ENCODE peak calls at places on chromosomes 12 and 14, in four cellular contexts. B is CD8-positive, alpha-beta memory T cell; C is CD8-positive, alpha-beta T cell; Q is neuronal stem cell. G is an unnamed sample.

GRCh38 chr14:21868442-21869046 is 194.9 kb upstream of the OR4E1 start:
- DNase-seq in B (peak; percentile 67), C (peak; percentile 84), Q (peak; percentile 53), G (peak; percentile 31)

GRCh38 chr14:81169711-81170103 is 51.1 kb downstream of the GTF2A1 start:
- DNase-seq in B (no peak), C (no peak), Q (no peak), G (peak; percentile 14)

GRCh38 chr14:105860615-105861580 is 334.5 kb downstream of the TMEM121 start:
- DNase-seq in B (no peak), C (peak; percentile 49), Q (no peak), G (peak; percentile 4)

GRCh38 chr12:101927042-101927441 is 49.7 kb downstream of the DRAM1 start:
- DNase-seq in B (no peak), C (no peak), Q (no peak), G (no peak)

GRCh38 chr14:104681689-104682074 is 7.7 kb upstream of the INF2 start:
- DNase-seq in B (no peak), C (no peak), Q (peak; percentile 63), G (peak; percentile 21)

GRCh38 chr14:64766430-64767151 is 62.4 kb downstream of the PLEKHG3 start:
- DNase-seq in B (no peak), C (no peak), Q (no peak), G (no peak)

GRCh38 chr14:95078841-95079240 is 78.5 kb downstream of the DICER1 start:
- DNase-seq in B (no peak), C (no peak), Q (no peak), G (no peak)

GRCh38 chr12:44603701-44604100 is 272.4 kb downstream of the NELL2 start:
- DNase-seq in B (no peak), C (no peak), Q (peak; percentile 64), G (no peak)

GRCh38 chr12:31316964-31317363 is 9.0 kb downstream of the SINHCAF start:
- DNase-seq in B (no peak), C (no peak), Q (no peak), G (no peak)

GRCh38 chr14:92540472-92541048 is 27.0 kb downstream of the RIN3 start:
- DNase-seq in B (no peak), C (no peak), Q (no peak), G (no peak)

GRCh38 chr14:23916446-23916845 is 37.1 kb upstream of the DHRS4 start:
- DNase-seq in B (no peak), C (no peak), Q (no peak), G (no peak)

GRCh38 chr12:98439471-98440164 is 75.8 kb upstream of the TMPO start:
- DNase-seq in B (no peak), C (no peak), Q (no peak), G (no peak)

GRCh38 chr14:69657961-69658360 is 46.6 kb downstream of the SUSD6 start:
- DNase-seq in B (no peak), C (no peak), Q (no peak), G (no peak)

GRCh38 chr14:20866963-20867362 is 24.2 kb upstream of the RNASE3 start:
- DNase-seq in B (no peak), C (no peak), Q (no peak), G (peak; percentile 6)

GRCh38 chr12:104201238-104202001 is 14.2 kb upstream of the TXNRD1 start:
- DNase-seq in B (peak; percentile 60), C (peak; percentile 70), Q (peak; percentile 62), G (peak; percentile 67)

GRCh38 chr12:109736552-109737108 is 23.0 kb downstream of the FAM222A start:
- DNase-seq in B (no peak), C (no peak), Q (peak; percentile 83), G (peak; percentile 81)

GRCh38 chr12:71896171-71896570 is 42.5 kb upstream of the TPH2 start:
- DNase-seq in B (no peak), C (no peak), Q (no peak), G (no peak)

GRCh38 chr14:24131549-24131966 is 1.1 kb downstream of the FITM1 start:
- DNase-seq in B (no peak), C (no peak), Q (no peak), G (no peak)

GRCh38 chr12:11015775-11016430 is 6.5 kb downstream of the TAS2R19 start:
- DNase-seq in B (no peak), C (no peak), Q (no peak), G (no peak)

GRCh38 chr12:3491938-3492867 is 1.2 kb downstream of the PRMT8 start:
- DNase-seq in B (peak; percentile 10), C (peak; percentile 54), Q (peak; percentile 87), G (peak; percentile 73)

GRCh38 chr12:21940972-21941521 is at the start of gene ABCC9:
- DNase-seq in B (no peak), C (no peak), Q (peak; percentile 46), G (no peak)

GRCh38 chr14:101966742-101967141 is 2.4 kb downstream of the DYNC1H1 start:
- DNase-seq in B (no peak), C (no peak), Q (no peak), G (no peak)

GRCh38 chr12:127811988-127812387 is 455.0 kb upstream of the TMEM132C start:
- DNase-seq in B (no peak), C (no peak), Q (peak; percentile 15), G (no peak)

GRCh38 chr12:120466560-120467315 is 2.8 kb downstream of the SRSF9 start:
- DNase-seq in B (peak; percentile 33), C (peak; percentile 56), Q (no peak), G (peak; percentile 81)
- H3K4me3 ChIP-seq in B (no peak overlapping the region), C (no peak overlapping the region), Q (no peak overlapping the region), G (no peak overlapping the region)

GRCh38 chr14:87508333-87508732 is 484.6 kb downstream of the GALC start:
- DNase-seq in B (no peak), C (no peak), Q (no peak), G (no peak)

GRCh38 chr14:87503711-87504110 is 489.3 kb downstream of the GALC start:
- DNase-seq in B (no peak), C (no peak), Q (no peak), G (no peak)
- H3K4me1 ChIP-seq in B (no peaks in the 10 kb centered on the region), C (no peaks in the 10 kb centered on the region), Q (no peaks in the 10 kb centered on the region), G (no peaks in the 10 kb centered on the region)

DNA sequence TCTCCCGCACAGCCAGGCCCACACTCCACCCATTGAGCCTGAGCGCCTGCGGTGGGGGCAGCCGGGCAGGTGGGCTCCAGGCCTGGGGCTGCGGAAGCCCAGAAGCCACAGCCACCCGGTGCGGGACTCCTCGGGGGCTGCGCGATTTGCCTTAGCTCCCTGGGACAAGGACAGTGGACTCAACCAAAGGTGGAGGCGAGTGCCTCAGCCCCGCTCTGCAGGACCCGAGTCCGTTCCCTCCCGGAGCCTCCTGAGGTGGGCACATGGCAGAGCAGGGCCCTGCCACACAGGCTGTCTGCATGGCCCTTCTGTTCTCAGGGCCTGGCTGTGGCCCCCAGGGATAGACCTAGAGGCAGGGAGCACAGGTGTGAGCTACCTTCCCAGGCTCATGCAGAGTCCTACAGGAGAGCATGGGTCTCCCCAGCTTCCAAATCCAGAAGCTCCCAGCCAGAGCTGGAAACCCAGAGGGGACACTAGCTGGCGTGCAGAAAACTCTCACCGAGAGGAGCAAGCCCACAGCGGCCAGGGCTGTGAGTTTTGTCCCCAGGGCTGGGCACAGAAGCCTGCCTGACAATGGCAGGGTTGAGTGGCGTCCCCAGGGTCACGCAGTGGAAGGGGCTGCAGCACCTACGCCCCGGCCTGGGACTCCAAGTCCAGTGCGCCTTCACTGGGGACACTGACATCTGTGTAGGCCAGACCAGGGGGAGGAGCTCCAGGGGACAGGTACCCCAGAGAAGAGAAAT is 22.2 kb upstream of the LRTM2 start:
- DNase-seq in B (no peak), C (peak; percentile 51), Q (no peak), G (no peak)
- H3K4me3 ChIP-seq in B (no peak overlapping the region), C (no peak overlapping the region), Q (no peak overlapping the region), G (no peak overlapping the region)

DNA sequence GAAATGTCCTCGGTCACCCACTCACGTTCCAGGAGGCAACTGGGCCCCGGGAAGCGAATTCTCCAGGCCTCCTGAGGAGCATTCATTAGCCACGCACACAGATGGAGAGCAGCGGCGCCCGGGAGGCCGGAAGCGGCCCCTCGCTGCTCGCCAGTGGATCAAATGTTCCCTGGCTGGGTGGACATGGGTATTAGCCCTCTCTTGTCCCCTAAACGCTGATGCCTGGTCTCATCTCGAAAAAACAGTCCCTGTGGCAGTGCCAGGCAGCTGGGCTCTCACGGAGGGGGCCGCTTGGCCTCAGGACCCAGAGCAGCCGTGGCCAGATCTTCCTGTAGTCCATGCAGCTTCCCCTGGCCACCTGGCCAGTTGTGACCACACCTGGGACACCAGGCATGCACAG is 59.0 kb upstream of the DLK1 start:
- DNase-seq in B (no peak), C (no peak), Q (no peak), G (no peak)
- H3K4me1 ChIP-seq in B (no peaks in the 10 kb centered on the region), C (no peaks in the 10 kb centered on the region), Q (peaks cover 30% of the 10 kb centered on the region), G (no peaks in the 10 kb centered on the region)

GRCh38 chr14:77272261-77272660 is 1.3 kb upstream of the NGB start:
- DNase-seq in B (no peak), C (no peak), Q (no peak), G (no peak)

GRCh38 chr14:77268989-77269595 is 1.9 kb downstream of the NGB start:
- DNase-seq in B (no peak), C (no peak), Q (no peak), G (no peak)

GRCh38 chr14:77270361-77271112 is 469 bp downstream of the NGB start:
- DNase-seq in B (no peak), C (no peak), Q (no peak), G (no peak)

GRCh38 chr14:77273796-77274195 is 2.8 kb upstream of the NGB start:
- DNase-seq in B (no peak), C (no peak), Q (no peak), G (no peak)

DNA sequence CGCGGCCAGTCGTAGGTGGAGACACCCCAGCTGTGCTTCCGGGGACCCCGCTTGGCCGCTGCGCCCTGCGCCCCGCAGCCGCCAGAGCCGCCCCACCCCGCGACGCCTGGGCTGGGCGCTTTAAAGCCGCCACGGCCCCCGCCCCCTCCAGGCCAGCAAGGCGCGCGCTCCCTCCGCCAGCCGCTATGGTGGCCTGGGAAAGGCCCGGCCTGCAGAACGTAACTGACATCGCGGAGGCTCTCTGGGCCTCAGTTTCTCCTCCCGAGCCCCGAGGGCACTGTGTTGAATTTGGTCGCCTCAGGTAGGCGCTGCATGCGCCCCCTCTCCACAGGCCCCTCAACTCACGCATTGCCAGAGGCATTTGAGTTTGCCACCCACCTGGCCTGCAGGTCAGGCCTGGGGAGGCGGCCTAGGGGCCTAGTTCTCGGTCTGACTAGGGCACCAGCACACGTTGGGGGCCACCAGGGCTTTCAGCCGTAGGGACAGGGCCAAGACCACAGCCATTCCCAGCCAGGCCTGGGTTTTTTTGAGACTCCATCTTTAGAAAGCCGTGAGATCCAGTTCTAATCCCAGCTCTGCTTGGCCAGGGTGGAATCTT is at the start of gene NGB:
- DNase-seq in B (no peak), C (no peak), Q (no peak), G (no peak)
- H3K4me3 ChIP-seq in B (no peak within 1 kb of the TSS), C (no peak within 1 kb of the TSS), Q (peak within 1 kb of the TSS; percentile 74), G (no peak within 1 kb of the TSS)

GRCh38 chr14:103533137-103533998 is 4.4 kb downstream of the TRMT61A start:
- DNase-seq in B (no peak), C (no peak), Q (no peak), G (no peak)

GRCh38 chr14:103530831-103531230 is 1.8 kb downstream of the TRMT61A start:
- DNase-seq in B (no peak), C (no peak), Q (no peak), G (no peak)

GRCh38 chr14:103530390-103530789 is 1.4 kb downstream of the TRMT61A start:
- DNase-seq in B (no peak), C (no peak), Q (no peak), G (no peak)

GRCh38 chr14:103532216-103533136 is 3.5 kb downstream of the TRMT61A start:
- DNase-seq in B (no peak), C (no peak), Q (no peak), G (no peak)

GRCh38 chr14:103531421-103532215 is 2.6 kb downstream of the TRMT61A start:
- DNase-seq in B (no peak), C (no peak), Q (no peak), G (no peak)
- H3K4me1 ChIP-seq in B (peaks cover 34% of the 10 kb centered on the region), C (peaks cover 31% of the 10 kb centered on the region), Q (peaks cover 28% of the 10 kb centered on the region), G (peaks cover 16% of the 10 kb centered on the region)

G was measured in HAP-1.